ENCODE peak calls at places on chromosomes 6 and 20, in four cellular contexts. K is occipital lobe, F is fibroblast of the aortic adventitia, J is right cardiac atrium. E is an unnamed sample.

GRCh38 chr20:20955837-20956236 is 150.3 kb downstream of the LINC00237 start:
- DNase-seq in K (no peak), F (no peak), J (no peak), E (no peak)

GRCh38 chr20:4545526-4545925 is 176.2 kb upstream of the PRND start:
- DNase-seq in K (no peak), F (peak), J (no peak), E (no peak)

GRCh38 chr20:51339721-51340450 is 202.6 kb downstream of the NFATC2 start:
- DNase-seq in K (no peak), F (no peak), J (no peak), E (no peak)

GRCh38 chr20:7272512-7272911 is 505.0 kb downstream of the BMP2 start:
- DNase-seq in K (no peak), F (peak), J (no peak), E (no peak)

GRCh38 chr6:9409126-9409525 is 973.8 kb upstream of the SLC35B3 start:
- DNase-seq in K (no peak), F (no peak), J (no peak), E (no peak)

GRCh38 chr6:18990313-18990978 is 603.3 kb downstream of the RNF144B start:
- DNase-seq in K (peak), F (peak), J (peak), E (peak)

GRCh38 chr20:61500791-61501321 is 248.8 kb downstream of the CDH4 start:
- DNase-seq in K (no peak), F (no peak), J (no peak), E (no peak)

GRCh38 chr6:27809939-27810767 is 102.0 kb downstream of the OR2B2 start:
- DNase-seq in K (peak), F (peak), J (peak), E (peak)

GRCh38 chr20:53748176-53748575 is 154.5 kb upstream of the ZNF217 start:
- DNase-seq in K (no peak), F (no peak), J (no peak), E (no peak)

GRCh38 chr20:4876301-4876700 is 125.0 kb downstream of the SLC23A2 start:
- DNase-seq in K (no peak), F (no peak), J (no peak), E (no peak)

GRCh38 chr6:125258651-125259353 is 43.0 kb downstream of the HDDC2 start:
- DNase-seq in K (no peak), F (no peak), J (no peak), E (no peak)

GRCh38 chr20:43331911-43332310 is 125.8 kb upstream of the SRSF6 start:
- DNase-seq in K (peak), F (peak), J (peak), E (peak)

GRCh38 chr6:30685157-30685976 is 1.1 kb downstream of the PPP1R18 start:
- DNase-seq in K (no peak), F (peak), J (peak), E (peak)

GRCh38 chr6:167806061-167806700 is 20.5 kb upstream of the AFDN start:
- DNase-seq in K (no peak), F (no peak), J (no peak), E (no peak)

GRCh38 chr6:17703256-17703694 is 3.5 kb downstream of the NUP153 start:
- DNase-seq in K (no peak), F (peak), J (no peak), E (no peak)

GRCh38 chr6:121260651-121261102 is 73.6 kb downstream of the TBC1D32 start:
- DNase-seq in K (no peak), F (peak), J (peak), E (peak)

GRCh38 chr6:137709424-137710281 is 157.4 kb upstream of the TNFAIP3 start:
- DNase-seq in K (no peak), F (peak), J (no peak), E (no peak)

GRCh38 chr6:39918831-39919230 is 15.4 kb downstream of the MOCS1 start:
- DNase-seq in K (no peak), F (no peak), J (no peak), E (no peak)

GRCh38 chr20:52824494-52825216 is 147.5 kb upstream of the TSHZ2 start:
- DNase-seq in K (no peak), F (no peak), J (no peak), E (no peak)

GRCh38 chr6:149032599-149033405 is 284.7 kb upstream of the TAB2 start:
- DNase-seq in K (peak), F (peak), J (no peak), E (no peak)

GRCh38 chr6:12818324-12818723 is 101.8 kb downstream of the PHACTR1 start:
- DNase-seq in K (no peak), F (no peak), J (no peak), E (no peak)

GRCh38 chr6:79526897-79527296 is 10.3 kb downstream of the LCA5 start:
- DNase-seq in K (no peak), F (no peak), J (no peak), E (no peak)

GRCh38 chr6:81865712-81866111 is 113.2 kb upstream of the TENT5A start:
- DNase-seq in K (no peak), F (peak), J (no peak), E (no peak)

GRCh38 chr6:158059108-158059507 is 77.4 kb downstream of the SYNJ2 start:
- DNase-seq in K (no peak), F (no peak), J (peak), E (no peak)

E was measured in left ventricle myocardium superior.